ENCODE peak calls at places on chromosome 20, in nine cellular contexts. E, I, R, H, G, T, A, U and C are unnamed samples.
A peak's percentile ranks its signal among the peaks of the same experiment; 100 is the strongest.

GRCh38 chr20:64140421-64140820 is 23.8 kb upstream of the MYT1 start:
- DNase-seq in E (no peak), I (no peak), R (no peak), H (no peak), G (no peak), T (no peak), A (no peak), U (no peak), C (no peak)

GRCh38 chr20:24996449-24997195 is 4.1 kb upstream of the APMAP start:
- DNase-seq in E (no peak), I (no peak), R (no peak), H (no peak), G (no peak), T (peak; percentile 32), A (no peak), U (no peak), C (peak; percentile 32)

GRCh38 chr20:4677846-4678245 is 43.9 kb upstream of the PRND start:
- DNase-seq in E (no peak), I (no peak), R (no peak), H (no peak), G (no peak), T (no peak), A (no peak), U (no peak), C (no peak)

GRCh38 chr20:45049438-45049837 is 51.5 kb downstream of the KCNS1 start:
- DNase-seq in E (no peak), I (no peak), R (no peak), H (no peak), G (no peak), T (no peak), A (no peak), U (no peak), C (no peak)

GRCh38 chr20:36575066-36575743 is 1.8 kb downstream of the TGIF2 start:
- DNase-seq in E (peak; percentile 65), I (no peak), R (peak; percentile 70), H (peak; percentile 27), G (peak; percentile 71), T (peak; percentile 84), A (no peak), U (no peak), C (no peak)

GRCh38 chr20:35788796-35789195 is 17.0 kb downstream of the PHF20 start:
- DNase-seq in E (no peak), I (no peak), R (no peak), H (no peak), G (no peak), T (peak; percentile 10), A (no peak), U (no peak), C (no peak)

GRCh38 chr20:63542696-63543095 is 4.9 kb downstream of the SRMS start:
- DNase-seq in E (no peak), I (no peak), R (no peak), H (no peak), G (no peak), T (no peak), A (no peak), U (no peak), C (no peak)

GRCh38 chr20:62352402-62353288 is 14.5 kb downstream of the LAMA5 start:
- DNase-seq in E (peak; percentile 80), I (no peak), R (no peak), H (no peak), G (peak; percentile 87), T (peak; percentile 64), A (peak; percentile 69), U (no peak), C (no peak)

GRCh38 chr20:57960803-57961575 is 251.2 kb upstream of the PMEPA1 start:
- DNase-seq in E (no peak), I (no peak), R (no peak), H (no peak), G (no peak), T (no peak), A (no peak), U (no peak), C (no peak)

GRCh38 chr20:35648836-35649235 is 15.9 kb downstream of the CPNE1 start:
- DNase-seq in E (no peak), I (no peak), R (no peak), H (no peak), G (no peak), T (no peak), A (no peak), U (no peak), C (no peak)

GRCh38 chr20:21808863-21809664 is 103.6 kb downstream of the PAX1 start:
- DNase-seq in E (peak; percentile 19), I (peak; percentile 11), R (no peak), H (no peak), G (peak; percentile 48), T (peak; percentile 3), A (peak; percentile 9), U (no peak), C (peak; percentile 86)

GRCh38 chr20:20289331-20289730 is 78.6 kb upstream of the INSM1 start:
- DNase-seq in E (no peak), I (no peak), R (peak; percentile 74), H (no peak), G (no peak), T (no peak), A (no peak), U (no peak), C (no peak)

GRCh38 chr20:61806995-61807394 is 258.7 kb downstream of the TAF4 start:
- DNase-seq in E (no peak), I (no peak), R (no peak), H (no peak), G (no peak), T (no peak), A (no peak), U (no peak), C (no peak)

GRCh38 chr20:59042151-59042795 is at the start of gene PRELID3B:
- DNase-seq in E (no peak), I (peak; percentile 24), R (peak; percentile 44), H (no peak), G (no peak), T (peak; percentile 34), A (no peak), U (no peak), C (no peak)

GRCh38 chr20:52993091-52993490 is 20.9 kb downstream of the TSHZ2 start:
- DNase-seq in E (no peak), I (no peak), R (no peak), H (no peak), G (no peak), T (no peak), A (no peak), U (no peak), C (no peak)

GRCh38 chr20:24981750-24982149 is 10.8 kb downstream of the APMAP start:
- DNase-seq in E (no peak), I (peak; percentile 24), R (no peak), H (no peak), G (no peak), T (no peak), A (no peak), U (no peak), C (peak; percentile 51)

GRCh38 chr20:57578476-57579165 is 17.7 kb downstream of the PCK1 start:
- DNase-seq in E (no peak), I (no peak), R (no peak), H (no peak), G (no peak), T (no peak), A (no peak), U (no peak), C (no peak)

GRCh38 chr20:20003088-20003954 is 13.8 kb upstream of the NAA20 start:
- DNase-seq in E (peak; percentile 48), I (no peak), R (no peak), H (no peak), G (no peak), T (no peak), A (peak; percentile 30), U (no peak), C (no peak)

GRCh38 chr20:41889125-41889870 is 271.1 kb upstream of the CHD6 start:
- DNase-seq in E (peak; percentile 42), I (no peak), R (no peak), H (no peak), G (no peak), T (peak; percentile 41), A (no peak), U (no peak), C (no peak)

GRCh38 chr20:54044156-54044555 is 26.2 kb downstream of the BCAS1 start:
- DNase-seq in E (no peak), I (no peak), R (peak; percentile 10), H (peak; percentile 74), G (no peak), T (no peak), A (no peak), U (no peak), C (no peak)

GRCh38 chr20:16123623-16124022 is 449.6 kb downstream of the KIF16B start:
- DNase-seq in E (no peak), I (no peak), R (no peak), H (no peak), G (no peak), T (no peak), A (no peak), U (no peak), C (no peak)

GRCh38 chr20:19212524-19213502 is at the start of gene SLC24A3:
- DNase-seq in E (peak; percentile 75), I (peak; percentile 22), R (peak; percentile 59), H (no peak), G (peak; percentile 73), T (peak; percentile 77), A (peak; percentile 20), U (no peak), C (no peak)